ENCODE peak calls at places on chromosomes 3 and 15, in ten cellular contexts. A, N, W, R, F, P, U, B, I and S are unnamed samples.

GRCh38 chr3:144843099-144843498 is 871.5 kb downstream of the DIPK2A start:
- DNase-seq in A (peak; percentile 15), N (no peak), W (no peak), R (no peak), F (no peak), P (no peak), U (no peak), B (no peak), I (no peak), S (no peak)

GRCh38 chr3:42092006-42092405 is 849 bp downstream of the TRAK1 start:
- DNase-seq in A (no peak), N (no peak), W (no peak), R (no peak), F (no peak), P (no peak), U (no peak), B (no peak), I (no peak), S (no peak)

GRCh38 chr3:60363817-60364216 is 887.4 kb downstream of the FHIT start:
- DNase-seq in A (no peak), N (no peak), W (no peak), R (no peak), F (no peak), P (no peak), U (no peak), B (no peak), I (peak; percentile 38), S (no peak)

GRCh38 chr15:92023971-92024370 is 170.5 kb downstream of the SLCO3A1 start:
- DNase-seq in A (no peak), N (no peak), W (no peak), R (no peak), F (no peak), P (no peak), U (no peak), B (no peak), I (no peak), S (no peak)

GRCh38 chr3:72213296-72214064 is 428.5 kb upstream of the PROK2 start:
- DNase-seq in A (no peak), N (no peak), W (no peak), R (no peak), F (no peak), P (no peak), U (no peak), B (no peak), I (no peak), S (no peak)

GRCh38 chr15:90869601-90870353 is 1.4 kb downstream of the FURIN start:
- DNase-seq in A (peak; percentile 66), N (no peak), W (peak; percentile 70), R (peak; percentile 93), F (no peak), P (peak; percentile 49), U (no peak), B (no peak), I (peak; percentile 90), S (peak; percentile 84)

GRCh38 chr3:98680723-98681122 is 82.4 kb upstream of the ST3GAL6 start:
- DNase-seq in A (peak; percentile 43), N (no peak), W (no peak), R (no peak), F (no peak), P (no peak), U (no peak), B (no peak), I (peak; percentile 87), S (no peak)

GRCh38 chr15:64571857-64572291 is 111.5 kb downstream of the ZNF609 start:
- DNase-seq in A (no peak), N (no peak), W (no peak), R (no peak), F (no peak), P (peak; percentile 45), U (no peak), B (no peak), I (peak; percentile 31), S (no peak)

GRCh38 chr3:146421814-146422748 is 47.3 kb downstream of the PLSCR2 start:
- DNase-seq in A (peak; percentile 78), N (no peak), W (no peak), R (no peak), F (no peak), P (no peak), U (no peak), B (no peak), I (peak; percentile 94), S (no peak)

GRCh38 chr15:80620931-80621330 is 74.2 kb upstream of the ABHD17C start:
- DNase-seq in A (peak; percentile 7), N (no peak), W (no peak), R (no peak), F (no peak), P (no peak), U (no peak), B (no peak), I (peak; percentile 69), S (no peak)

GRCh38 chr3:101850327-101851048 is 1.2 kb downstream of the NFKBIZ start:
- DNase-seq in A (peak; percentile 70), N (no peak), W (no peak), R (no peak), F (no peak), P (peak; percentile 61), U (peak; percentile 17), B (peak; percentile 71), I (peak; percentile 57), S (no peak)

GRCh38 chr3:39432342-39432741 is 25.8 kb downstream of the RPSA start:
- DNase-seq in A (no peak), N (no peak), W (no peak), R (no peak), F (no peak), P (no peak), U (no peak), B (no peak), I (peak; percentile 67), S (no peak)